ENCODE peak calls at places on chromosomes 5 and 9, in nine cellular contexts. J is NCI-H1092; N is Right ventricle myocardium superior; H is iPS-NIHi11; T is activated CD8-positive, alpha-beta memory T cell treated with anti-CD3 and anti-CD28 coated beads, Interleukin-2, amount 50 U/mL, for 4 hours; B is right cardiac atrium; R is AML-193; X is HT-29; L is foreskin fibroblast. U is an unnamed sample.

GRCh38 chr5:172410839-172411238 is 43.5 kb downstream of the SH3PXD2B start:
- DNase-seq in B (no peak), X (no peak), J (no peak), H (no peak), T (no peak), N (no peak), L (peak; percentile 51), R (no peak), U (no peak)

GRCh38 chr9:128168731-128169308 is 8.8 kb downstream of the BBLN start:
- DNase-seq in R (no peak), J (no peak), B (no peak), T (no peak), X (no peak), L (no peak), H (no peak), N (no peak), U (no peak)

GRCh38 chr9:104774831-104775573 is 11.1 kb downstream of the NIPSNAP3B start:
- DNase-seq in J (no peak), N (no peak), L (no peak), R (no peak), H (no peak), B (no peak), X (no peak), T (no peak), U (no peak)

GRCh38 chr9:37917315-37917731 is 13.4 kb upstream of the SLC25A51 start:
- DNase-seq in H (no peak), X (no peak), J (no peak), R (no peak), N (no peak), L (no peak), T (no peak), B (no peak), U (no peak)

GRCh38 chr9:130579738-130580463 is 524 bp downstream of the FUBP3 start:
- DNase-seq in B (no peak), R (no peak), N (no peak), T (no peak), X (no peak), H (no peak), L (no peak), J (no peak), U (peak; percentile 70)

GRCh38 chr5:97127727-97128126 is 14.7 kb downstream of the LIX1 start:
- DNase-seq in T (no peak), N (no peak), R (no peak), H (no peak), J (no peak), B (no peak), X (no peak), L (no peak), U (no peak)

GRCh38 chr5:125835293-125836172 is 587.7 kb upstream of the GRAMD2B start:
- DNase-seq in L (no peak), N (no peak), J (no peak), H (peak; percentile 61), T (no peak), R (no peak), X (peak; percentile 68), B (peak; percentile 42), U (no peak)

GRCh38 chr9:2655411-2655901 is 33.9 kb downstream of the VLDLR start:
- DNase-seq in L (peak; percentile 89), B (no peak), J (no peak), R (peak; percentile 76), X (peak; percentile 4), N (no peak), H (no peak), T (no peak), U (no peak)

GRCh38 chr9:125878241-125878640 is 131.1 kb downstream of the PBX3 start:
- DNase-seq in H (peak; percentile 19), X (no peak), L (no peak), T (no peak), B (no peak), J (no peak), N (no peak), R (peak; percentile 24), U (no peak)

U was measured in Right ventricle myocardium inferior.